ENCODE peak calls at places on chromosomes 7 and 10, in four cellular contexts. One of them, this sample, is unnamed.

GRCh38 chr10:85557077-85557476 is 809.5 kb downstream of the GRID1 start:
- DNase-seq in sigmoid colon: no peak
- DNase-seq in breast epithelium: no peak
- DNase-seq in HepG2: no peak
- DNase-seq in this sample: no peak

GRCh38 chr10:49394933-49395740 is 752 bp downstream of the DRGX start:
- DNase-seq in sigmoid colon: no peak
- DNase-seq in breast epithelium: no peak
- DNase-seq in HepG2: no peak
- DNase-seq in this sample: no peak

GRCh38 chr7:139626817-139627216 is 103.3 kb downstream of the CLEC2L start:
- DNase-seq in sigmoid colon: no peak
- DNase-seq in breast epithelium: no peak
- DNase-seq in HepG2: no peak
- DNase-seq in this sample: no peak

GRCh38 chr7:15199482-15199881 is 296.9 kb upstream of the DGKB start:
- DNase-seq in sigmoid colon: no peak
- DNase-seq in breast epithelium: no peak
- DNase-seq in HepG2: no peak
- DNase-seq in this sample: no peak

GRCh38 chr10:132033632-132034031 is 32.1 kb upstream of the JAKMIP3 start:
- DNase-seq in sigmoid colon: no peak
- DNase-seq in breast epithelium: no peak
- DNase-seq in HepG2: no peak
- DNase-seq in this sample: no peak

GRCh38 chr10:113735913-113736312 is 15.6 kb upstream of the PLEKHS1 start:
- DNase-seq in sigmoid colon: no peak
- DNase-seq in breast epithelium: no peak
- DNase-seq in HepG2: peak; percentile 19
- DNase-seq in this sample: no peak

GRCh38 chr10:8810677-8811076 is 756.2 kb downstream of the GATA3 start:
- DNase-seq in sigmoid colon: no peak
- DNase-seq in breast epithelium: no peak
- DNase-seq in HepG2: no peak
- DNase-seq in this sample: no peak

GRCh38 chr7:71613316-71613715 is 481.4 kb downstream of the GALNT17 start:
- DNase-seq in sigmoid colon: no peak
- DNase-seq in breast epithelium: no peak
- DNase-seq in HepG2: no peak
- DNase-seq in this sample: no peak

GRCh38 chr10:47264797-47265281 is 35.2 kb upstream of the GDF10 start:
- DNase-seq in sigmoid colon: no peak
- DNase-seq in breast epithelium: no peak
- DNase-seq in HepG2: peak; percentile 51
- DNase-seq in this sample: no peak

GRCh38 chr10:20891338-20891714 is 5.8 kb downstream of the NEBL start:
- DNase-seq in sigmoid colon: no peak
- DNase-seq in breast epithelium: no peak
- DNase-seq in HepG2: no peak
- DNase-seq in this sample: no peak
- TF ChIP-seq POLR2AphosphoS5 in sigmoid colon: no peak
- TF ChIP-seq POLR2AphosphoS5 in breast epithelium: no peak
- TF ChIP-seq POLR2AphosphoS5 in HepG2: no peak
- TF ChIP-seq POLR2AphosphoS5 in this sample: no peak

GRCh38 chr10:28555358-28555757 is 22.4 kb downstream of the WAC start:
- DNase-seq in sigmoid colon: no peak
- DNase-seq in breast epithelium: no peak
- DNase-seq in HepG2: no peak
- DNase-seq in this sample: no peak

GRCh38 chr10:28554952-28555351 is 22.0 kb downstream of the WAC start:
- DNase-seq in sigmoid colon: no peak
- DNase-seq in breast epithelium: no peak
- DNase-seq in HepG2: no peak
- DNase-seq in this sample: no peak

GRCh38 chr10:28551086-28551485 is 18.2 kb downstream of the WAC start:
- DNase-seq in sigmoid colon: no peak
- DNase-seq in breast epithelium: no peak
- DNase-seq in HepG2: no peak
- DNase-seq in this sample: no peak

GRCh38 chr10:28553963-28554362 is 21.0 kb downstream of the WAC start:
- DNase-seq in sigmoid colon: no peak
- DNase-seq in breast epithelium: no peak
- DNase-seq in HepG2: no peak
- DNase-seq in this sample: no peak

GRCh38 chr10:28552775-28553174 is 19.9 kb downstream of the WAC start:
- DNase-seq in sigmoid colon: no peak
- DNase-seq in breast epithelium: no peak
- DNase-seq in HepG2: no peak
- DNase-seq in this sample: no peak
- TF ChIP-seq POLR2A in sigmoid colon: no peak
- TF ChIP-seq POLR2A in breast epithelium: no peak
- TF ChIP-seq POLR2A in HepG2: no peak
- TF ChIP-seq POLR2A in this sample: no peak

GRCh38 chr10:74593470-74593869 is 232.9 kb upstream of the KAT6B start:
- DNase-seq in sigmoid colon: peak; percentile 72
- DNase-seq in breast epithelium: no peak
- DNase-seq in HepG2: no peak
- DNase-seq in this sample: no peak
- TF ChIP-seq POLR2AphosphoS5 in sigmoid colon: peak; percentile 74
- TF ChIP-seq POLR2AphosphoS5 in breast epithelium: no peak
- TF ChIP-seq POLR2AphosphoS5 in HepG2: no peak
- TF ChIP-seq POLR2AphosphoS5 in this sample: no peak

DNA sequence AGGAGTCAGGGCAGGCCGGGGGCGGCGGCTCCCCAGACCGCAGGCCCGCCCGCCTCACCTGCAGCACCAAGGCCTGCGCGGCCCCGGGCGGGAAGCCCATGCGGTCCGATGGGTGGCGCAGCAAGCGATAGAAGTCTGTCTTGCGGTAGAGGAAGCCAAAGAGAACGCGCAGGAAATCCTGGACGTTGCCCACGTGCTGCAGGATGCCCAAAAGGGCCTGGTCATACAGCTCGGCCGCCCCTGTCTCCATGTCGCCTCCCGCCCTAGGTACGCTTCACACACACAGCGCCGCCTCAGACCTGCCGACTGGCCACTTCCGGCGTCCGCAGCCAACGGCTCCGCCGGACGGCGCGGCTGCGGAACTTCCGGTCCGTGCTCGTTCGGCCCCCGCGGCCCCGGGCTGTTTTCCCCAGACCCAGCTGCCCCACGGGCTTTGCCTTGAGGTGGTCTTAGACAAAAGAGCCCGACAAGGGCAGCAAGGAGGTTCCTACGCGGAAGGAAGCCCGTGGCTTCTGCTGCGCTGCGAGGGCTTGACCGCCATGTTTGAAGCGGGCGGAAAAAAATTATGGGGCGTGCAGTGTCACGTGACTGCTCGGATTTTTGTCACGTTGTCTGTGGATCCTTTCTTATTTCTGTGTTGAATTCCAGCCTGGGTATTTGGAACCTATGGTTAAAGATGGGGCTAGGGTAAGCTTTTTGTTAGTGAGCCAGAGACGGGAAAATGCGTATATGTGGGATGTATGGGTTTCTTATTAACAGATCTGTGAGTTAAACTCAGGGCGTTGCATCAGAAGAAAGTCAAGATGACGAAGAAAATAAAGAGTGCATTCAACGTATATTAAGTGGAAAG is at the start of gene NUDCD3:
- DNase-seq in sigmoid colon: peak; percentile 91
- DNase-seq in breast epithelium: peak; percentile 73
- DNase-seq in HepG2: peak; percentile 75
- DNase-seq in this sample: peak; percentile 84
- TF ChIP-seq POLR2A in sigmoid colon: no peak
- TF ChIP-seq POLR2A in breast epithelium: no peak
- TF ChIP-seq POLR2A in HepG2: peak; percentile 78
- TF ChIP-seq POLR2A in this sample: peak; percentile 65